ENCODE peak calls at places on chromosomes 12 and 14, in ten cellular contexts. One of them, this sample, is unnamed.
A peak's percentile ranks its signal among the peaks of the same experiment; 100 is the strongest.

GRCh38 chr12:94733727-94734126 is 83.4 kb upstream of the TMCC3 start:
- DNase-seq in left ventricle myocardium superior: no peak
- DNase-seq in GM04504: no peak
- DNase-seq in NCI-H1092: no peak
- DNase-seq in AML-193: no peak
- DNase-seq in choroid plexus epithelial cell: no peak
- DNase-seq in fibroblast of lung: no peak
- DNase-seq in lower lobe of right lung: no peak
- DNase-seq in GM13976: no peak
- DNase-seq in NCI-H1436: no peak
- DNase-seq in this sample: no peak

GRCh38 chr12:115870021-115870420 is 407.5 kb downstream of the MED13L start:
- DNase-seq in NCI-H1436: no peak
- DNase-seq in GM04504: no peak
- DNase-seq in choroid plexus epithelial cell: no peak
- DNase-seq in fibroblast of lung: no peak
- DNase-seq in NCI-H1092: no peak
- DNase-seq in left ventricle myocardium superior: no peak
- DNase-seq in GM13976: no peak
- DNase-seq in AML-193: no peak
- DNase-seq in lower lobe of right lung: no peak
- DNase-seq in this sample: no peak

GRCh38 chr12:3603576-3603975 is 112.6 kb downstream of the PRMT8 start:
- DNase-seq in NCI-H1436: no peak
- DNase-seq in GM13976: no peak
- DNase-seq in choroid plexus epithelial cell: no peak
- DNase-seq in fibroblast of lung: no peak
- DNase-seq in left ventricle myocardium superior: no peak
- DNase-seq in AML-193: no peak
- DNase-seq in NCI-H1092: no peak
- DNase-seq in GM04504: no peak
- DNase-seq in lower lobe of right lung: no peak
- DNase-seq in this sample: no peak

GRCh38 chr12:38411426-38411825 is 94.9 kb downstream of the ALG10B start:
- DNase-seq in GM13976: no peak
- DNase-seq in lower lobe of right lung: no peak
- DNase-seq in AML-193: peak; percentile 73
- DNase-seq in NCI-H1436: no peak
- DNase-seq in choroid plexus epithelial cell: no peak
- DNase-seq in GM04504: no peak
- DNase-seq in fibroblast of lung: no peak
- DNase-seq in NCI-H1092: no peak
- DNase-seq in left ventricle myocardium superior: no peak
- DNase-seq in this sample: no peak

GRCh38 chr14:102573591-102574046 is 18.8 kb upstream of the RCOR1 start:
- DNase-seq in choroid plexus epithelial cell: no peak
- DNase-seq in left ventricle myocardium superior: no peak
- DNase-seq in GM04504: no peak
- DNase-seq in AML-193: peak; percentile 28
- DNase-seq in NCI-H1092: no peak
- DNase-seq in fibroblast of lung: no peak
- DNase-seq in GM13976: peak; percentile 63
- DNase-seq in NCI-H1436: no peak
- DNase-seq in lower lobe of right lung: no peak
- DNase-seq in this sample: no peak

GRCh38 chr14:30914812-30915211 is 40.5 kb downstream of the COCH start:
- DNase-seq in AML-193: no peak
- DNase-seq in choroid plexus epithelial cell: no peak
- DNase-seq in lower lobe of right lung: no peak
- DNase-seq in left ventricle myocardium superior: no peak
- DNase-seq in NCI-H1092: no peak
- DNase-seq in GM13976: no peak
- DNase-seq in fibroblast of lung: no peak
- DNase-seq in GM04504: no peak
- DNase-seq in NCI-H1436: no peak
- DNase-seq in this sample: no peak

GRCh38 chr14:73245401-73246325 is 8.4 kb downstream of the PAPLN start:
- DNase-seq in lower lobe of right lung: peak; percentile 80
- DNase-seq in choroid plexus epithelial cell: peak; percentile 43
- DNase-seq in NCI-H1092: no peak
- DNase-seq in left ventricle myocardium superior: peak; percentile 79
- DNase-seq in fibroblast of lung: peak; percentile 44
- DNase-seq in GM13976: peak; percentile 81
- DNase-seq in GM04504: no peak
- DNase-seq in AML-193: peak; percentile 65
- DNase-seq in NCI-H1436: peak; percentile 60
- DNase-seq in this sample: no peak

GRCh38 chr12:3802721-3803120 is 49.8 kb upstream of the CRACR2A start:
- DNase-seq in GM04504: no peak
- DNase-seq in AML-193: no peak
- DNase-seq in choroid plexus epithelial cell: no peak
- DNase-seq in NCI-H1092: no peak
- DNase-seq in fibroblast of lung: no peak
- DNase-seq in lower lobe of right lung: no peak
- DNase-seq in GM13976: no peak
- DNase-seq in NCI-H1436: no peak
- DNase-seq in left ventricle myocardium superior: no peak
- DNase-seq in this sample: no peak

GRCh38 chr12:569803-570236 is 93.4 kb downstream of the NINJ2 start:
- DNase-seq in AML-193: peak; percentile 57
- DNase-seq in choroid plexus epithelial cell: peak; percentile 84
- DNase-seq in lower lobe of right lung: peak; percentile 91
- DNase-seq in fibroblast of lung: peak; percentile 77
- DNase-seq in GM13976: peak; percentile 96
- DNase-seq in left ventricle myocardium superior: peak; percentile 96
- DNase-seq in NCI-H1092: peak; percentile 82
- DNase-seq in GM04504: peak; percentile 60
- DNase-seq in NCI-H1436: peak; percentile 84
- DNase-seq in this sample: peak; percentile 92

GRCh38 chr14:71244341-71244740 is 337.1 kb downstream of the PCNX1 start:
- DNase-seq in left ventricle myocardium superior: no peak
- DNase-seq in NCI-H1092: no peak
- DNase-seq in fibroblast of lung: no peak
- DNase-seq in NCI-H1436: no peak
- DNase-seq in choroid plexus epithelial cell: no peak
- DNase-seq in AML-193: no peak
- DNase-seq in GM13976: no peak
- DNase-seq in lower lobe of right lung: no peak
- DNase-seq in GM04504: peak; percentile 60
- DNase-seq in this sample: no peak

GRCh38 chr14:88129306-88130056 is 124.5 kb downstream of the GPR65 start:
- DNase-seq in left ventricle myocardium superior: no peak
- DNase-seq in GM13976: peak; percentile 16
- DNase-seq in fibroblast of lung: peak; percentile 77
- DNase-seq in AML-193: peak; percentile 26
- DNase-seq in choroid plexus epithelial cell: peak; percentile 7
- DNase-seq in NCI-H1092: no peak
- DNase-seq in GM04504: peak; percentile 60
- DNase-seq in NCI-H1436: no peak
- DNase-seq in lower lobe of right lung: no peak
- DNase-seq in this sample: peak; percentile 61

GRCh38 chr12:122473543-122474323 is 27.0 kb downstream of the ZCCHC8 start:
- DNase-seq in NCI-H1092: no peak
- DNase-seq in NCI-H1436: no peak
- DNase-seq in GM13976: peak; percentile 45
- DNase-seq in AML-193: no peak
- DNase-seq in fibroblast of lung: peak; percentile 72
- DNase-seq in left ventricle myocardium superior: no peak
- DNase-seq in choroid plexus epithelial cell: peak; percentile 77
- DNase-seq in GM04504: no peak
- DNase-seq in lower lobe of right lung: no peak
- DNase-seq in this sample: no peak

GRCh38 chr12:56127485-56127887 is 581 bp upstream of the ESYT1 start:
- DNase-seq in choroid plexus epithelial cell: no peak
- DNase-seq in fibroblast of lung: no peak
- DNase-seq in NCI-H1436: no peak
- DNase-seq in GM04504: no peak
- DNase-seq in AML-193: no peak
- DNase-seq in left ventricle myocardium superior: no peak
- DNase-seq in GM13976: no peak
- DNase-seq in lower lobe of right lung: no peak
- DNase-seq in NCI-H1092: no peak
- DNase-seq in this sample: no peak

GRCh38 chr14:53003776-53004175 is 52.9 kb upstream of the FERMT2 start:
- DNase-seq in GM04504: no peak
- DNase-seq in lower lobe of right lung: no peak
- DNase-seq in left ventricle myocardium superior: no peak
- DNase-seq in NCI-H1436: no peak
- DNase-seq in AML-193: no peak
- DNase-seq in choroid plexus epithelial cell: no peak
- DNase-seq in fibroblast of lung: no peak
- DNase-seq in NCI-H1092: no peak
- DNase-seq in GM13976: no peak
- DNase-seq in this sample: no peak

GRCh38 chr12:38153737-38154061 is 162.9 kb upstream of the ALG10B start:
- DNase-seq in choroid plexus epithelial cell: no peak
- DNase-seq in GM13976: peak; percentile 20
- DNase-seq in GM04504: no peak
- DNase-seq in fibroblast of lung: no peak
- DNase-seq in AML-193: no peak
- DNase-seq in NCI-H1092: no peak
- DNase-seq in left ventricle myocardium superior: no peak
- DNase-seq in lower lobe of right lung: no peak
- DNase-seq in NCI-H1436: no peak
- DNase-seq in this sample: no peak

GRCh38 chr14:100109594-100109955 is 44.4 kb downstream of the EVL start:
- DNase-seq in fibroblast of lung: no peak
- DNase-seq in lower lobe of right lung: no peak
- DNase-seq in NCI-H1092: no peak
- DNase-seq in choroid plexus epithelial cell: no peak
- DNase-seq in left ventricle myocardium superior: no peak
- DNase-seq in NCI-H1436: no peak
- DNase-seq in AML-193: no peak
- DNase-seq in GM04504: no peak
- DNase-seq in GM13976: no peak
- DNase-seq in this sample: no peak

GRCh38 chr12:113880993-113881392 is 85.1 kb downstream of the RBM19 start:
- DNase-seq in NCI-H1436: peak; percentile 45
- DNase-seq in NCI-H1092: no peak
- DNase-seq in AML-193: no peak
- DNase-seq in fibroblast of lung: no peak
- DNase-seq in GM13976: no peak
- DNase-seq in lower lobe of right lung: no peak
- DNase-seq in choroid plexus epithelial cell: no peak
- DNase-seq in GM04504: no peak
- DNase-seq in left ventricle myocardium superior: no peak
- DNase-seq in this sample: no peak

GRCh38 chr12:44571031-44571550 is 305.0 kb downstream of the NELL2 start:
- DNase-seq in left ventricle myocardium superior: no peak
- DNase-seq in NCI-H1092: no peak
- DNase-seq in GM13976: no peak
- DNase-seq in fibroblast of lung: peak; percentile 2
- DNase-seq in AML-193: no peak
- DNase-seq in lower lobe of right lung: no peak
- DNase-seq in GM04504: no peak
- DNase-seq in NCI-H1436: no peak
- DNase-seq in choroid plexus epithelial cell: no peak
- DNase-seq in this sample: no peak

GRCh38 chr14:99415496-99416281 is 65.0 kb downstream of the SETD3 start:
- DNase-seq in GM13976: peak; percentile 83
- DNase-seq in lower lobe of right lung: no peak
- DNase-seq in fibroblast of lung: peak; percentile 72
- DNase-seq in left ventricle myocardium superior: no peak
- DNase-seq in NCI-H1092: peak; percentile 67
- DNase-seq in choroid plexus epithelial cell: peak; percentile 90
- DNase-seq in NCI-H1436: peak; percentile 80
- DNase-seq in AML-193: peak; percentile 77
- DNase-seq in GM04504: peak; percentile 72
- DNase-seq in this sample: peak; percentile 12

GRCh38 chr14:55754871-55755270 is 174.9 kb downstream of the KTN1 start:
- DNase-seq in GM04504: no peak
- DNase-seq in lower lobe of right lung: no peak
- DNase-seq in AML-193: no peak
- DNase-seq in GM13976: no peak
- DNase-seq in choroid plexus epithelial cell: no peak
- DNase-seq in fibroblast of lung: no peak
- DNase-seq in NCI-H1092: no peak
- DNase-seq in left ventricle myocardium superior: no peak
- DNase-seq in NCI-H1436: no peak
- DNase-seq in this sample: no peak

GRCh38 chr14:101198398-101199027 is 295.0 kb upstream of the RTL1 start:
- DNase-seq in choroid plexus epithelial cell: no peak
- DNase-seq in lower lobe of right lung: peak; percentile 10
- DNase-seq in fibroblast of lung: no peak
- DNase-seq in NCI-H1092: no peak
- DNase-seq in left ventricle myocardium superior: no peak
- DNase-seq in GM04504: no peak
- DNase-seq in GM13976: no peak
- DNase-seq in AML-193: no peak
- DNase-seq in NCI-H1436: no peak
- DNase-seq in this sample: no peak

GRCh38 chr14:34460841-34461240 is 1.2 kb downstream of the SPTSSA start:
- DNase-seq in NCI-H1436: no peak
- DNase-seq in GM04504: no peak
- DNase-seq in fibroblast of lung: peak; percentile 90
- DNase-seq in GM13976: no peak
- DNase-seq in choroid plexus epithelial cell: peak; percentile 71
- DNase-seq in left ventricle myocardium superior: no peak
- DNase-seq in NCI-H1092: no peak
- DNase-seq in lower lobe of right lung: no peak
- DNase-seq in AML-193: no peak
- DNase-seq in this sample: no peak

GRCh38 chr12:82740129-82741000 is 53.7 kb downstream of the TMTC2 start:
- DNase-seq in choroid plexus epithelial cell: peak; percentile 91
- DNase-seq in fibroblast of lung: peak; percentile 89
- DNase-seq in AML-193: no peak
- DNase-seq in left ventricle myocardium superior: no peak
- DNase-seq in NCI-H1092: no peak
- DNase-seq in GM04504: peak; percentile 57
- DNase-seq in lower lobe of right lung: no peak
- DNase-seq in GM13976: no peak
- DNase-seq in NCI-H1436: no peak
- DNase-seq in this sample: peak; percentile 42

GRCh38 chr12:105331805-105332251 is 1.3 kb downstream of the C12orf75 start:
- DNase-seq in left ventricle myocardium superior: no peak
- DNase-seq in NCI-H1092: no peak
- DNase-seq in choroid plexus epithelial cell: no peak
- DNase-seq in GM13976: no peak
- DNase-seq in lower lobe of right lung: no peak
- DNase-seq in NCI-H1436: no peak
- DNase-seq in GM04504: no peak
- DNase-seq in AML-193: no peak
- DNase-seq in fibroblast of lung: no peak
- DNase-seq in this sample: no peak

GRCh38 chr12:27237790-27238771 is 6.0 kb upstream of the STK38L start:
- DNase-seq in NCI-H1092: no peak
- DNase-seq in fibroblast of lung: no peak
- DNase-seq in NCI-H1436: no peak
- DNase-seq in lower lobe of right lung: no peak
- DNase-seq in GM04504: no peak
- DNase-seq in AML-193: peak; percentile 95
- DNase-seq in left ventricle myocardium superior: no peak
- DNase-seq in choroid plexus epithelial cell: peak; percentile 78
- DNase-seq in GM13976: no peak
- DNase-seq in this sample: no peak

GRCh38 chr14:53828820-53829219 is 127.8 kb downstream of the BMP4 start:
- DNase-seq in AML-193: no peak
- DNase-seq in choroid plexus epithelial cell: no peak
- DNase-seq in fibroblast of lung: no peak
- DNase-seq in GM04504: no peak
- DNase-seq in NCI-H1092: no peak
- DNase-seq in GM13976: no peak
- DNase-seq in NCI-H1436: no peak
- DNase-seq in lower lobe of right lung: no peak
- DNase-seq in left ventricle myocardium superior: peak; percentile 25
- DNase-seq in this sample: no peak

GRCh38 chr14:82354126-82354525 is 820.5 kb upstream of the SEL1L start:
- DNase-seq in GM13976: no peak
- DNase-seq in left ventricle myocardium superior: no peak
- DNase-seq in choroid plexus epithelial cell: no peak
- DNase-seq in fibroblast of lung: no peak
- DNase-seq in NCI-H1436: no peak
- DNase-seq in GM04504: no peak
- DNase-seq in AML-193: no peak
- DNase-seq in NCI-H1092: no peak
- DNase-seq in lower lobe of right lung: no peak
- DNase-seq in this sample: no peak

GRCh38 chr12:1575799-1576401 is 18.5 kb downstream of the FBXL14 start:
- DNase-seq in lower lobe of right lung: no peak
- DNase-seq in fibroblast of lung: no peak
- DNase-seq in AML-193: no peak
- DNase-seq in NCI-H1092: no peak
- DNase-seq in GM04504: no peak
- DNase-seq in choroid plexus epithelial cell: peak; percentile 69
- DNase-seq in left ventricle myocardium superior: no peak
- DNase-seq in GM13976: no peak
- DNase-seq in NCI-H1436: peak; percentile 6
- DNase-seq in this sample: no peak